ENCODE peak calls at places on chromosomes 7 and 10, in nine cellular contexts. G, J, X, H, L, I, D, Z and O are unnamed samples. For H3K4me1, the result is how much of the 10 kb centered on the place peaks cover.

GRCh38 chr10:127408115-127408710 is 140.9 kb upstream of the NPS start:
- DNase-seq in L (peak), Z (no peak), I (no peak), H (no peak), D (no peak), X (no peak), J (no peak), G (no peak), O (no peak)

GRCh38 chr10:92689663-92690210 is at the start of gene HHEX:
- DNase-seq in X (peak), I (peak), G (peak), D (peak), H (no peak), Z (peak), J (peak), L (no peak), O (peak)

GRCh38 chr10:70952446-70952845 is 64.1 kb upstream of the PCBD1 start:
- DNase-seq in J (no peak), H (no peak), I (no peak), G (no peak), D (no peak), Z (no peak), X (no peak), L (no peak), O (no peak)

GRCh38 chr10:68211635-68212034 is 20.3 kb downstream of the ATOH7 start:
- DNase-seq in G (no peak), L (no peak), I (no peak), J (no peak), D (no peak), Z (no peak), H (no peak), X (no peak), O (no peak)

GRCh38 chr10:110870823-110871235 is 899 bp upstream of the PDCD4 start:
- DNase-seq in Z (no peak), X (no peak), J (peak), L (peak), D (no peak), I (no peak), H (no peak), G (no peak), O (no peak)

GRCh38 chr7:1677206-1678069 is 7.4 kb downstream of the ELFN1 start:
- DNase-seq in X (peak), H (no peak), J (peak), I (no peak), L (no peak), G (no peak), Z (no peak), D (no peak), O (no peak)

GRCh38 chr7:70322786-70323185 is 724.5 kb downstream of the AUTS2 start:
- DNase-seq in I (no peak), J (no peak), Z (no peak), G (no peak), D (no peak), L (no peak), H (no peak), X (no peak), O (no peak)

GRCh38 chr7:147535619-147536200 is 1054.9 kb upstream of the C7orf33 start:
- DNase-seq in L (no peak), H (no peak), I (no peak), G (no peak), Z (no peak), X (no peak), J (no peak), D (no peak), O (no peak)

GRCh38 chr7:2710256-2710655 is 22.3 kb downstream of the AMZ1 start:
- DNase-seq in L (no peak), G (peak), X (no peak), H (no peak), D (peak), J (no peak), Z (no peak), I (no peak), O (no peak)

GRCh38 chr10:96270564-96270963 is 805 bp downstream of the BLNK start:
- DNase-seq in I (no peak), Z (peak), L (no peak), H (no peak), G (no peak), D (no peak), X (no peak), J (no peak), O (no peak)

GRCh38 chr7:117652943-117653700 is 173.3 kb downstream of the CFTR start:
- DNase-seq in G (no peak), J (no peak), L (no peak), I (no peak), Z (no peak), H (no peak), X (no peak), D (no peak), O (no peak)

GRCh38 chr10:119503821-119504220 is 38.7 kb downstream of the RGS10 start:
- DNase-seq in D (no peak), G (no peak), I (no peak), H (no peak), Z (no peak), L (no peak), J (no peak), X (no peak), O (no peak)

GRCh38 chr7:28739826-28740225 is 218.3 kb downstream of the TRIL start:
- DNase-seq in H (no peak), X (peak), Z (no peak), I (no peak), D (no peak), L (no peak), J (no peak), G (no peak), O (no peak)

GRCh38 chr7:128168667-128169210 is 72.3 kb upstream of the LEP start:
- DNase-seq in Z (peak), H (peak), D (no peak), J (no peak), X (no peak), L (peak), G (no peak), I (no peak), O (peak)

GRCh38 chr7:29806131-29806792 is at the start of gene WIPF3:
- DNase-seq in I (peak), H (peak), G (peak), Z (peak), L (peak), D (no peak), J (no peak), X (peak), O (no peak)

GRCh38 chr7:26449175-26450165 is 157.8 kb downstream of the SNX10 start:
- DNase-seq in L (no peak), G (no peak), D (no peak), J (no peak), H (no peak), Z (no peak), I (no peak), X (no peak), O (no peak)

DNA sequence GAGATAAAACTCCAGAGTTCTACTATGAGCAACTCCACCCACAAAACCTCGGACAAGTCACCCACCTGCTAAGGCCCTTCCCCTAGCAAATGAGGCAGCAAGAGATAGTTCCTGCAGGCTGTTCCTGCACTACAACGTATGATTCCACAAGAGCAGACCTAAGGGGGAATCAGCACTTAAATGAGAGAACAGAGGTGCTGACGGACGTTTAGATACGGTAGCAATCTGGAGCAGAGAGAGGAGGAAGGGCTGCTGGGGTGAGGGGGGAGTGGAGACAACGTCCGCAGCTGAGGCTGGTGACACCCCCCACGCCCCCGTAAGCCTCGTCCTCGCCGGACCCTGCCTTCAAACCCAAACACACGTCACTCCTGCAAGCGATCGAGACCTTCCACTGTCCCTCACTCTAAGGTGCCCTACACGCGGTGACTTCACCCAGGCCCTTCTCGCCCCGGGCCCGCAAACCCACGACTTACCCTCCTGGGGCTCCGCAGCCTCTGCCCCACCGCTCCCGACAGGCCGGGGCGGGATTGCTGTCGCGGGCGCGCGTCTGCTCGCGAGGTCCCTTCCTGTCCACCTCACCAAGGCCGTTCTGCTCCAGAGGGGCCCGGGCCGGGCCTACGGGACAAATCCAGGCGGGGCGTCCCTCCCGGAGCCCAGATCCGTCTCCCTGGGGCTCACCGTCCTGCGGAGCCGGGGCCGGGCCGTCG is 635 bp downstream of the ZNF12 start:
- DNase-seq in J (peak), D (peak), X (peak), H (peak), I (no peak), Z (peak), G (peak), L (peak), O (peak)
- H3K27ac ChIP-seq in J (peak), D (peak), X (peak), H (no peak), I (peak), Z (peak), G (no peak), L (peak), O (peak)

DNA sequence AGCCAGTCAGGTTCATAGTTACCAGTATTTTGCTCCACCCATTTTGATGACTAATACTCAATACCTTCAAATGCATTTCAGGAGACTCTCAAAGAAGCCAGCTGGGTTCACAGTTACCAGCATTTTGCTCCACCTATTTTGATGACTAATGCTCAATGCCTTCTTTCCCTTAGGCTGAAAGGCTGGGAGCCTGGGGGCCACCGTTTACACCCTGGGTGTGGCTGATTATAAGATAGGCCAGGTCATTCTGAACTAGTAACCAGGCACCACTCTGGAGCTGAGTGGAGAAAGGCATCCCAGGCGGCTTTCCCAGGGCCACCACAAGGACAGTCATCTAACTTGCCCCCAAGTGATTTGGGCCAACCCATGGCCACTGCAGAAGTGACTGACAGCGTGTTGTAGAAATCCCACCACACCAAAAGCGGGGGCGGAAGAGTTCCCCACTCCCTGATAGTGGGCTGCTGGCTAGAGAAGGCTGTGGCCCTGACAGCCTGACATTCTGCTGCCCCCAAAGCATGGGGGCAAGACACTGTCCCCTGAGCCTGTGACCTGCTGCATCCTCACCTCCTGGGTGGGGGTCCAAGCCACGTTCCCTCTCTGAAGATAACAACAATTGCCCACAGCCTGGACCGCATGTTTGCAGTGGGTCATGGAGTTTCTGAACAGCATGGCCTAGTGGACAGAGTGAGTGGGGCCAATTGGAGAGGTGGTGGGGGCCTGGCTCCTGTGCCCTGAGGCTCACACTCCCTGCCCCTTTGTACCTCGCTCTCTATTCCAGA is 23.0 kb upstream of the ZNF488 start:
- DNase-seq in G (no peak), D (no peak), X (peak), L (no peak), Z (no peak), I (peak), J (peak), H (peak), O (peak)
- H3K4me1 ChIP-seq in G (under half), D (under half), X (under half), L (under half), Z (under half), I (half or more), J (under half), H (under half), O (under half)

DNA sequence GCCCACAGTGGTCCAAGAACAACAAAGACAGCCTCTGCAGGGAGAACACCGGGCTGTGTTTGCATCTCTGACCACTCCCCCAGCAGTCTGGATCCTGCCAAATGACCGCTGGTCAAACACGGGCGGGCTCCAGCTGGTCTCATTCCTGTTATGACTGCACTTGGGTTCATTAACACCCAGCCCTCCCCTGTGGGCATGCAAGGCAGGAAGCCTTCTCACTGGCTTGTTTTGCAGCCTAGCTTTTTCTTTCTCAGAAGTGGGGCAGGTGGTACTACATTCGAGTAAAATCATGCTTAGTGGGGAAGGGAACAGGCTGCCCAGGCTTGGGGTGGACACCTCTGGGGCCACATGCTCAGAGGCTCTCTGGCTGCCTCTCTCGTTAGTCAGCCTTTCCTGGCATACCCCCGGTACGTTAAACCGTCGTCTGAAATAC is 190.0 kb downstream of the PLXNA4 start:
- DNase-seq in Z (peak), X (peak), L (peak), D (no peak), G (no peak), J (no peak), H (no peak), I (no peak), O (peak)
- H3K27ac ChIP-seq in Z (no peak), X (no peak), L (no peak), D (no peak), G (no peak), J (no peak), H (no peak), I (no peak), O (peak)

DNA sequence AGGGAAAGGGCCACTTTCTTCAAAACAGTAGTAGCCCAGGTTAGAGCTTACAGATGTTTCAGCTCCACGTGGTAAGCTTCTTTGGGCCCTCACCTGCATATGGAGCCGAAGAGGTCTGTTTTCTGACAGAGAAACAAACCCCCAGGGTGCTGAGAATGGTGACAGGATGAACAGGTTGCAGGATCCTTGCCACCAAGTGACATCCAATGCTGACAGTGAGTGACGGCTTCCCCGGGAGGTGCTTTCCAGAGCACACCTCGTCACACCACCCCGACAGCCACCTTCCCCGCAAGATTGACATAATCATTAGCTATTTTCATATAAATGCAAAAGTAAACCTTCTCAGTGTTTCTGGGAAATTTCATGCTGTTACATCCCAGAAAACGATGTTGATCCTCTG is 109.3 kb upstream of the BTBD16 start:
- DNase-seq in H (no peak), Z (no peak), X (no peak), J (no peak), D (no peak), I (no peak), G (no peak), L (no peak), O (no peak)
- H3K4me1 ChIP-seq in H (under half), Z (under half), X (under half), J (under half), D (under half), I (under half), G (under half), L (under half), O (under half)

GRCh38 chr10:79181227-79181626 is 112.5 kb downstream of the ZMIZ1 start:
- DNase-seq in X (no peak), D (no peak), J (no peak), H (no peak), G (no peak), Z (no peak), I (no peak), L (no peak), O (no peak)
- H3K27ac ChIP-seq in X (peak), D (no peak), J (no peak), H (no peak), G (no peak), Z (no peak), I (peak), L (peak), O (peak)